ENCODE peak calls at places on chromosomes 4 and X, in eight cellular contexts. K is HepG2, O is ovary, W is transverse colon, G is sigmoid colon, N is suprapubic skin, S is upper lobe of left lung, R is A549. P is an unnamed sample.

GRCh38 chr4:151443777-151444176 is 34.8 kb downstream of the FHIP1A start:
- DNase-seq in K (no peak), O (no peak), W (no peak), G (no peak), N (no peak), S (no peak), R (no peak), P (no peak)

GRCh38 chrX:119541188-119541587 is 24.0 kb downstream of the STEEP1 start:
- DNase-seq in K (no peak), O (no peak), W (no peak), G (no peak), N (no peak), S (no peak), R (peak), P (no peak)

GRCh38 chrX:111098874-111099273 is 2.9 kb downstream of the PAK3 start:
- DNase-seq in K (peak), O (peak), W (peak), G (peak), N (no peak), S (peak), R (peak), P (no peak)

GRCh38 chrX:97322401-97322800 is 438.7 kb downstream of the RPA4 start:
- DNase-seq in K (no peak), O (no peak), W (no peak), G (no peak), N (no peak), S (no peak), R (no peak), P (no peak)

GRCh38 chrX:7307720-7308119 is 159.8 kb upstream of the PUDP start:
- DNase-seq in K (no peak), O (no peak), W (no peak), G (no peak), N (no peak), S (no peak), R (no peak), P (no peak)

GRCh38 chrX:48474127-48474526 is 1.9 kb upstream of the FTSJ1 start:
- DNase-seq in K (no peak), O (no peak), W (no peak), G (no peak), N (no peak), S (no peak), R (no peak), P (no peak)

GRCh38 chrX:85003655-85004244 is at the start of gene APOOL:
- DNase-seq in K (peak), O (peak), W (peak), G (peak), N (peak), S (peak), R (peak), P (peak)

GRCh38 chr4:37758226-37758625 is 68.3 kb upstream of the PGM2 start:
- DNase-seq in K (peak), O (peak), W (no peak), G (peak), N (no peak), S (peak), R (no peak), P (no peak)

DNA sequence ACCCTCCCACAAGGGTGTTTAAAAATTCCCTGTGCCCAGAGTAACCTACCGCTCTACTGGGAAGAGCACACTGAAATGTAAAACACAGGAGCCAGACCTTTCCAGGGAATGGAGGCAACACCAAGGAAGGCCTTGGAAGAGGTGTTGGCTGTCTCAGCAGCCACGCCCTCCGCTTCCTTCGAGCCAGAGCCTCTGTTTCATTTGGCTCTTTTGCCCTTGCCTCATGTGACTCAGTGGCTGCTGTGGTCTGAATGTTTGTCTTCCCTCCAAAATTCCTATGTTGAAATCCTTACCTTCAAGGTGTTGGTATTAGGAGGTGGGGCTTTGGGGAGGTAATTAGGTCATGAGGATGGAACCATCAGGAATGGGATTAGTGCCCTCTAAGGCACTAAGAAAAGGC is 11.3 kb downstream of the SCD5 start:
- DNase-seq in K (no peak), O (no peak), W (no peak), G (no peak), N (no peak), S (no peak), R (no peak), P (no peak)
- H3K27ac ChIP-seq in K (no peak), O (no peak), W (no peak), G (no peak), N (no peak), S (no peak), R (peak), P (no peak)

DNA sequence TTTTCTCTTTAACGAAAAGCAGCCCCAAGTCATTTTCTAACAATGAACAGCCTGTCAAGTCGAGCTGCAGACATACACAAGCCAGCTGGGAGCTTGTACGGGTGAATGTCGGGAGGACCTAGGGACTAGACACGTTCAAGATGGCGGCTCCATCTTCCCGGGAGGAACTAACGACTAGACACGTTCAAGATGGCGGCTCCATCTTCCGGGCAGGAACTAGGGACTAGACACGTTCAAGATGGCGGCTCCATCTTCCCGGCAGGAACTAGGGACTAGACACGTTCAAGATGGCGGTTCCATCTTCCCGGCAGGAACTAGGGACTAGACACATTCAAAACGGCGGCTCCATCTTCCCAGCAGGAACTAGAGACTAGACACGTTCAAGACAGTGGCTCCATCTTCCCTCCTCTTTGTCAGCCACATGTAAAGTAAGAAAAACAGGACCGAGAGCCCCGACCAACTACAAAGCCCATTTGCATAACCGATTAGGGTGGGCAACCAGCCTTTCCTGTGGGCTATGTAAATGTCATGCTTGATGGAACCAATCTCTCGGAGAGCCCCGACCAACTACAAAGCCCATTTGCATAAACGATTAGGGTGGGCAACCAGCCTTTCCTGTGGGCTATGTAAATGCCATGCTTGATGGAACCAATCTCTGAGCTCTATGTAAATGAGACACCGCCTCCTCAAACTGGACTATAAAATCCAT is 175.5 kb downstream of the DHRSX start:
- DNase-seq in K (no peak), O (peak), W (peak), G (peak), N (peak), S (peak), R (no peak), P (no peak)
- TF ChIP-seq EP300 in K (no peak), O (no peak), W (no peak), G (no peak), N (no peak), S (no peak), R (no peak), P (no peak)

GRCh38 chr4:54513741-54514140 is 144.0 kb upstream of the KIT start:
- DNase-seq in K (no peak), O (no peak), W (no peak), G (no peak), N (no peak), S (no peak), R (no peak), P (peak)

GRCh38 chr4:54516556-54517215 is 141.1 kb upstream of the KIT start:
- DNase-seq in K (no peak), O (no peak), W (no peak), G (no peak), N (no peak), S (no peak), R (no peak), P (peak)

GRCh38 chr4:54517793-54518444 is 139.8 kb upstream of the KIT start:
- DNase-seq in K (no peak), O (no peak), W (no peak), G (no peak), N (no peak), S (no peak), R (no peak), P (peak)

GRCh38 chr4:54509057-54509456 is 148.7 kb upstream of the KIT start:
- DNase-seq in K (no peak), O (no peak), W (no peak), G (no peak), N (no peak), S (no peak), R (no peak), P (peak)

GRCh38 chr4:54513231-54513630 is 144.5 kb upstream of the KIT start:
- DNase-seq in K (no peak), O (no peak), W (no peak), G (no peak), N (no peak), S (no peak), R (no peak), P (peak)
- H3K27ac ChIP-seq in K (no peak), O (no peak), W (no peak), G (no peak), N (no peak), S (no peak), R (no peak), P (no peak)

GRCh38 chr4:26407466-26407865 is 82.8 kb downstream of the CCKAR start:
- DNase-seq in K (no peak), O (no peak), W (no peak), G (no peak), N (no peak), S (no peak), R (no peak), P (no peak)
- TF ChIP-seq EP300 in K (no peak), O (no peak), W (no peak), G (no peak), N (no peak), S (no peak), R (no peak), P (no peak)

GRCh38 chrX:19688426-19688825 is 173.1 kb upstream of the MAP3K15 start:
- DNase-seq in K (no peak), O (no peak), W (no peak), G (no peak), N (no peak), S (no peak), R (no peak), P (no peak)

GRCh38 chrX:19686876-19687275 is 171.6 kb upstream of the MAP3K15 start:
- DNase-seq in K (no peak), O (no peak), W (no peak), G (no peak), N (no peak), S (no peak), R (no peak), P (no peak)

GRCh38 chrX:19684265-19684664 is 169.0 kb upstream of the MAP3K15 start:
- DNase-seq in K (no peak), O (no peak), W (no peak), G (no peak), N (no peak), S (no peak), R (no peak), P (no peak)

GRCh38 chrX:19687395-19687794 is 172.1 kb upstream of the MAP3K15 start:
- DNase-seq in K (no peak), O (no peak), W (no peak), G (no peak), N (no peak), S (no peak), R (no peak), P (no peak)

GRCh38 chrX:19689170-19689814 is 174.0 kb upstream of the MAP3K15 start:
- DNase-seq in K (no peak), O (no peak), W (no peak), G (no peak), N (no peak), S (no peak), R (no peak), P (no peak)
- H3K27ac ChIP-seq in K (no peak), O (no peak), W (no peak), G (no peak), N (no peak), S (no peak), R (no peak), P (no peak)

GRCh38 chrX:127574829-127575228 is 477.4 kb downstream of the ACTRT1 start:
- DNase-seq in K (no peak), O (no peak), W (no peak), G (no peak), N (no peak), S (no peak), R (no peak), P (no peak)
- TF ChIP-seq EP300 in K (no peak), O (no peak), W (no peak), G (no peak), N (no peak), S (no peak), R (no peak), P (no peak)

GRCh38 chr4:181958435-181958834 is 284.8 kb upstream of the TENM3 start:
- DNase-seq in K (no peak), O (no peak), W (no peak), G (no peak), N (no peak), S (no peak), R (no peak), P (no peak)
- H3K27ac ChIP-seq in K (no peak), O (no peak), W (no peak), G (no peak), N (no peak), S (no peak), R (no peak), P (no peak)

GRCh38 chr4:65968873-65969272 is 298.6 kb upstream of the EPHA5 start:
- DNase-seq in K (peak), O (no peak), W (no peak), G (no peak), N (no peak), S (no peak), R (no peak), P (no peak)
- TF ChIP-seq EP300 in K (no peak), O (no peak), W (no peak), G (no peak), N (no peak), S (no peak), R (no peak), P (no peak)